ENCODE peak calls at places on chromosomes 2 and 18, in nine cellular contexts. K is activated naive CD4-positive, alpha-beta T cell treated with anti-CD3 and anti-CD28 coated beads, Interleukin-2, amount 50 U/mL, for 16 hours; Y is aorta; S is ovary; D is Daoy; V is pons; M is Panc1; J is NCI-H2171; T is natural killer cell treated with Interleukin-12 subunit alpha and Interleukin-12 subunit beta and Interleukin-15 and Interleukin-18, amount 100 ng/mL, for 72 hours. H is an unnamed sample.

GRCh38 chr2:38113999-38114708 is 38.2 kb upstream of the CYP1B1 start:
- DNase-seq in K (no peak), Y (no peak), S (no peak), D (no peak), V (no peak), M (no peak), J (no peak), T (no peak), H (peak; percentile 34)

GRCh38 chr2:209614630-209615369 is 156.8 kb upstream of the UNC80 start:
- DNase-seq in K (no peak), Y (no peak), S (no peak), D (no peak), V (peak; percentile 12), M (no peak), J (peak; percentile 45), T (no peak), H (no peak)

GRCh38 chr2:78979380-78980238 is 45.9 kb upstream of the REG3G start:
- DNase-seq in K (no peak), Y (no peak), S (no peak), D (peak; percentile 57), V (peak; percentile 66), M (peak; percentile 32), J (no peak), T (no peak), H (peak; percentile 60)

GRCh38 chr18:22346968-22347611 is 70.6 kb downstream of the CTAGE1 start:
- DNase-seq in K (no peak), Y (peak; percentile 86), S (peak; percentile 85), D (peak; percentile 67), V (no peak), M (no peak), J (no peak), T (no peak), H (no peak)

GRCh38 chr2:27271631-27272340 is 3.4 kb upstream of the DNAJC5G start:
- DNase-seq in K (no peak), Y (no peak), S (no peak), D (no peak), V (no peak), M (no peak), J (no peak), T (no peak), H (no peak)

GRCh38 chr2:172914277-172915003 is 161.2 kb upstream of the MAP3K20 start:
- DNase-seq in K (no peak), Y (no peak), S (no peak), D (no peak), V (no peak), M (no peak), J (no peak), T (no peak), H (no peak)

GRCh38 chr2:230230087-230230486 is 4.6 kb downstream of the SP140 start:
- DNase-seq in K (no peak), Y (no peak), S (no peak), D (peak; percentile 81), V (no peak), M (no peak), J (no peak), T (no peak), H (no peak)

GRCh38 chr2:72931280-72931910 is 14.1 kb downstream of the EMX1 start:
- DNase-seq in K (no peak), Y (peak; percentile 72), S (no peak), D (peak; percentile 90), V (no peak), M (no peak), J (no peak), T (peak; percentile 54), H (no peak)

GRCh38 chr2:12771154-12771553 is 54.4 kb downstream of the TRIB2 start:
- DNase-seq in K (no peak), Y (no peak), S (no peak), D (no peak), V (no peak), M (no peak), J (no peak), T (no peak), H (no peak)

GRCh38 chr2:137928547-137929503 is 35.4 kb upstream of the HNMT start:
- DNase-seq in K (no peak), Y (no peak), S (no peak), D (peak; percentile 30), V (no peak), M (no peak), J (no peak), T (no peak), H (peak; percentile 52)

GRCh38 chr2:174219321-174219720 is 29.0 kb downstream of the OLA1 start:
- DNase-seq in K (no peak), Y (no peak), S (no peak), D (no peak), V (no peak), M (no peak), J (no peak), T (no peak), H (no peak)

GRCh38 chr2:96320326-96321229 is 4.5 kb upstream of the ITPRIPL1 start:
- DNase-seq in K (no peak), Y (no peak), S (no peak), D (no peak), V (no peak), M (no peak), J (no peak), T (no peak), H (no peak)

GRCh38 chr18:8654482-8655451 is 45.5 kb downstream of the RAB12 start:
- DNase-seq in K (no peak), Y (no peak), S (no peak), D (no peak), V (peak; percentile 46), M (no peak), J (no peak), T (no peak), H (peak; percentile 53)

GRCh38 chr2:161239416-161240109 is 68.7 kb upstream of the PSMD14 start:
- DNase-seq in K (no peak), Y (peak; percentile 74), S (peak; percentile 13), D (peak; percentile 1), V (no peak), M (no peak), J (no peak), T (no peak), H (no peak)

GRCh38 chr18:79866889-79867574 is 69.3 kb downstream of the KCNG2 start:
- DNase-seq in K (no peak), Y (no peak), S (no peak), D (peak; percentile 41), V (no peak), M (no peak), J (no peak), T (no peak), H (no peak)

GRCh38 chr2:120693121-120693520 is 42.5 kb upstream of the GLI2 start:
- DNase-seq in K (no peak), Y (no peak), S (no peak), D (no peak), V (no peak), M (no peak), J (no peak), T (no peak), H (no peak)

GRCh38 chr2:59177748-59178147 is 936.6 kb upstream of the FANCL start:
- DNase-seq in K (no peak), Y (no peak), S (no peak), D (no peak), V (no peak), M (no peak), J (peak; percentile 64), T (no peak), H (no peak)

GRCh38 chr18:74803769-74804168 is 206.1 kb downstream of the ZNF407 start:
- DNase-seq in K (no peak), Y (no peak), S (no peak), D (no peak), V (no peak), M (no peak), J (no peak), T (no peak), H (no peak)

GRCh38 chr2:68023904-68024303 is 38.9 kb downstream of the C1D start:
- DNase-seq in K (no peak), Y (peak; percentile 71), S (no peak), D (no peak), V (no peak), M (no peak), J (no peak), T (no peak), H (no peak)

H was measured in NCI-H446.